ENCODE peak calls at places on chromosomes 6 and 20, in four cellular contexts. X, S, I and O are unnamed samples.
A peak's percentile ranks its signal among the peaks of the same experiment; 100 is the strongest.

GRCh38 chr20:63191400-63191799 is 24.5 kb downstream of the YTHDF1 start:
- DNase-seq in X (no peak), S (no peak), I (no peak), O (no peak)

GRCh38 chr20:4905195-4905594 is 96.1 kb downstream of the SLC23A2 start:
- DNase-seq in X (no peak), S (no peak), I (no peak), O (no peak)

GRCh38 chr6:139520321-139520768 is 145.9 kb upstream of the CITED2 start:
- DNase-seq in X (no peak), S (no peak), I (no peak), O (no peak)

GRCh38 chr6:37674161-37674560 is 23.5 kb downstream of the MDGA1 start:
- DNase-seq in X (no peak), S (no peak), I (no peak), O (no peak)

GRCh38 chr6:161303628-161304340 is 29.9 kb upstream of the AGPAT4 start:
- DNase-seq in X (peak; percentile 25), S (no peak), I (no peak), O (peak; percentile 13)

GRCh38 chr20:32965581-32966373 is 38.5 kb downstream of the SUN5 start:
- DNase-seq in X (peak; percentile 2), S (peak; percentile 9), I (peak; percentile 22), O (no peak)

GRCh38 chr20:24731312-24731711 is 217.8 kb upstream of the CST7 start:
- DNase-seq in X (no peak), S (no peak), I (peak; percentile 25), O (no peak)

GRCh38 chr20:21808863-21809664 is 103.6 kb downstream of the PAX1 start:
- DNase-seq in X (peak; percentile 50), S (no peak), I (no peak), O (no peak)

GRCh38 chr6:159107451-159108260 is 61.5 kb upstream of the FNDC1 start:
- DNase-seq in X (no peak), S (no peak), I (no peak), O (no peak)

GRCh38 chr6:1535295-1535694 is 74.4 kb upstream of the FOXC1 start:
- DNase-seq in X (peak; percentile 15), S (no peak), I (no peak), O (peak; percentile 36)

GRCh38 chr6:32947552-32948465 is 5.1 kb downstream of the HLA-DMA start:
- DNase-seq in X (no peak), S (peak; percentile 31), I (no peak), O (peak; percentile 37)

GRCh38 chr6:63023726-63024125 is 187.5 kb upstream of the FKBP1C start:
- DNase-seq in X (no peak), S (no peak), I (no peak), O (no peak)

GRCh38 chr6:25027221-25027916 is 91.6 kb upstream of the RIPOR2 start:
- DNase-seq in X (no peak), S (no peak), I (peak; percentile 50), O (no peak)

GRCh38 chr6:33428219-33428890 is 8.5 kb downstream of the SYNGAP1 start:
- DNase-seq in X (peak; percentile 49), S (peak; percentile 53), I (no peak), O (peak; percentile 37)

GRCh38 chr6:148768646-148769270 is 21.9 kb downstream of the UST start:
- DNase-seq in X (no peak), S (no peak), I (no peak), O (no peak)

GRCh38 chr6:89364586-89364985 is 12.1 kb upstream of the UBE2J1 start:
- DNase-seq in X (no peak), S (no peak), I (no peak), O (no peak)

GRCh38 chr6:158559338-158559894 is 475 bp upstream of the TMEM181 start:
- DNase-seq in X (no peak), S (no peak), I (no peak), O (no peak)

GRCh38 chr6:41659935-41660334 is 21.7 kb downstream of the MDFI start:
- DNase-seq in X (no peak), S (no peak), I (no peak), O (no peak)

GRCh38 chr20:61507778-61508177 is 255.7 kb downstream of the CDH4 start:
- DNase-seq in X (no peak), S (no peak), I (no peak), O (no peak)

GRCh38 chr6:80457044-80457933 is 350.8 kb downstream of the BCKDHB start:
- DNase-seq in X (peak; percentile 81), S (peak; percentile 88), I (peak; percentile 71), O (peak; percentile 91)